ENCODE peak calls at places on chromosome 4, in eight cellular contexts. A is endothelial cell of umbilical vein, O is fibroblast of lung, D is hepatocyte, P is GM23248, W is PC-9, X is neural progenitor cell, N is PC-3. G is an unnamed sample.

GRCh38 chr4:155885666-155886065 is 17.8 kb upstream of the TDO2 start:
- DNase-seq in A (no peak), O (peak), D (no peak), P (no peak), W (no peak), X (no peak), N (no peak), G (no peak)

GRCh38 chr4:187612211-187612780 is 383.3 kb upstream of the ZFP42 start:
- DNase-seq in A (no peak), O (no peak), D (no peak), P (peak), W (no peak), X (no peak), N (no peak), G (no peak)

GRCh38 chr4:90328558-90328957 is 201.4 kb downstream of the CCSER1 start:
- DNase-seq in A (peak), O (peak), D (peak), P (peak), W (peak), X (peak), N (peak), G (no peak)

GRCh38 chr4:24557036-24558022 is 27.0 kb downstream of the DHX15 start:
- DNase-seq in A (peak), O (peak), D (peak), P (peak), W (no peak), X (no peak), N (peak), G (no peak)

GRCh38 chr4:159823743-159824142 is 720.9 kb downstream of the RAPGEF2 start:
- DNase-seq in A (no peak), O (peak), D (no peak), P (no peak), W (no peak), X (no peak), N (peak), G (peak)

GRCh38 chr4:53943345-53944085 is 120.9 kb downstream of the CHIC2 start:
- DNase-seq in A (peak), O (peak), D (peak), P (peak), W (no peak), X (no peak), N (peak), G (no peak)

GRCh38 chr4:117400039-117400835 is 314.9 kb upstream of the TRAM1L1 start:
- DNase-seq in A (peak), O (peak), D (no peak), P (peak), W (no peak), X (no peak), N (peak), G (no peak)

GRCh38 chr4:177263818-177264217 is 45.9 kb upstream of the NEIL3 start:
- DNase-seq in A (no peak), O (no peak), D (no peak), P (no peak), W (no peak), X (no peak), N (no peak), G (no peak)

GRCh38 chr4:110087116-110087708 is 111.2 kb downstream of the ELOVL6 start:
- DNase-seq in A (peak), O (peak), D (peak), P (peak), W (no peak), X (no peak), N (peak), G (no peak)

GRCh38 chr4:184330008-184330400 is 112.3 kb upstream of the ENPP6 start:
- DNase-seq in A (no peak), O (peak), D (no peak), P (no peak), W (no peak), X (no peak), N (peak), G (no peak)

GRCh38 chr4:122045533-122045932 is 93.7 kb upstream of the TRPC3 start:
- DNase-seq in A (peak), O (peak), D (peak), P (peak), W (peak), X (no peak), N (peak), G (no peak)

GRCh38 chr4:143089291-143089690 is 95.4 kb upstream of the USP38 start:
- DNase-seq in A (no peak), O (peak), D (no peak), P (no peak), W (no peak), X (peak), N (no peak), G (no peak)

GRCh38 chr4:57154926-57155325 is 44.7 kb upstream of the IGFBP7 start:
- DNase-seq in A (no peak), O (no peak), D (no peak), P (no peak), W (no peak), X (no peak), N (no peak), G (no peak)

GRCh38 chr4:108775921-108776320 is 13.1 kb upstream of the ETNPPL start:
- DNase-seq in A (no peak), O (no peak), D (no peak), P (no peak), W (no peak), X (peak), N (no peak), G (no peak)

DNA sequence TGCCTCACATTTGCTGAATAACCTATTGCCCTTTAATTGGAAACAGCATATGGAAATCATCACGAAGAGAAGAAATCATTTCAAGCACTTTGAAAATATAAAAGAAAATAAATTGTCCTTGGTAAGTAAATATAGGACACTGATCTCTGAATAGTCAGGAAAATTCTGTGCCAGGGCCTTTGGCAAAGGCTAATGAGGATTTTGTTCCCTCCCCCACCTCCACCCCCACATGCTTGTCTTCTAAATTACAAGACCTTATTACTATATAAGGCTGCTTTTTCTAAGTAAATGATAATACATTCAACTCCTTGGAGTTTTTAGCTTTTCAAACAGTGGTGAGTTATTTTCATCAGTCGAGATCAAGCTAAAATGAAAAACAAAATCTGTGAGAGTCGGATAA is 15.8 kb downstream of the SYNPO2 start:
- DNase-seq in A (no peak), O (no peak), D (no peak), P (no peak), W (no peak), X (no peak), N (no peak), G (no peak)
- H3K4me2 ChIP-seq in A (no peak), O (no peak), D (no peak), P (peak), W (no peak), X (no peak), N (no peak), G (no peak)

GRCh38 chr4:8048856-8049686 is 109.4 kb upstream of the AFAP1 start:
- DNase-seq in A (no peak), O (no peak), D (no peak), P (no peak), W (peak), X (peak), N (no peak), G (no peak)

GRCh38 chr4:8050180-8050554 is 108.4 kb downstream of the ABLIM2 start:
- DNase-seq in A (no peak), O (no peak), D (no peak), P (no peak), W (no peak), X (no peak), N (no peak), G (no peak)

GRCh38 chr4:8052160-8052691 is 106.4 kb downstream of the ABLIM2 start:
- DNase-seq in A (no peak), O (peak), D (no peak), P (no peak), W (no peak), X (no peak), N (no peak), G (no peak)

GRCh38 chr4:8051644-8052043 is 107.0 kb downstream of the ABLIM2 start:
- DNase-seq in A (no peak), O (no peak), D (no peak), P (no peak), W (no peak), X (no peak), N (no peak), G (no peak)

GRCh38 chr4:8050555-8051206 is 107.9 kb downstream of the ABLIM2 start:
- DNase-seq in A (no peak), O (peak), D (peak), P (peak), W (peak), X (no peak), N (no peak), G (no peak)
- TF ChIP-seq EZH2 in A (no peak), O (no peak), D (no peak), P (peak), W (no peak), X (no peak), N (no peak), G (no peak)

GRCh38 chr4:89319756-89320155 is 12.2 kb upstream of the GPRIN3 start:
- DNase-seq in A (no peak), O (peak), D (no peak), P (no peak), W (no peak), X (no peak), N (no peak), G (no peak)

GRCh38 chr4:89329280-89329679 is 21.7 kb upstream of the GPRIN3 start:
- DNase-seq in A (no peak), O (no peak), D (no peak), P (no peak), W (no peak), X (no peak), N (no peak), G (peak)

GRCh38 chr4:89324671-89325070 is 17.1 kb upstream of the GPRIN3 start:
- DNase-seq in A (no peak), O (peak), D (no peak), P (peak), W (no peak), X (no peak), N (no peak), G (peak)
- H3K4me2 ChIP-seq in A (no peak), O (no peak), D (no peak), P (no peak), W (no peak), X (no peak), N (no peak), G (peak)

GRCh38 chr4:144357970-144358369 is 217.5 kb upstream of the GYPA start:
- DNase-seq in A (no peak), O (no peak), D (no peak), P (no peak), W (no peak), X (no peak), N (no peak), G (no peak)
- TF ChIP-seq EZH2 in A (no peak), O (no peak), D (no peak), P (no peak), W (no peak), X (no peak), N (no peak), G (no peak)

GRCh38 chr4:48899432-48899749 is 7.2 kb downstream of the OCIAD2 start:
- DNase-seq in A (no peak), O (no peak), D (no peak), P (no peak), W (no peak), X (no peak), N (no peak), G (no peak)

GRCh38 chr4:48896845-48897244 is 9.7 kb downstream of the OCIAD2 start:
- DNase-seq in A (no peak), O (no peak), D (no peak), P (no peak), W (no peak), X (no peak), N (no peak), G (no peak)

GRCh38 chr4:48899950-48900349 is 6.6 kb downstream of the OCIAD2 start:
- DNase-seq in A (peak), O (peak), D (no peak), P (no peak), W (no peak), X (peak), N (no peak), G (no peak)

GRCh38 chr4:48901196-48901595 is 5.4 kb downstream of the OCIAD2 start:
- DNase-seq in A (no peak), O (no peak), D (no peak), P (no peak), W (no peak), X (no peak), N (no peak), G (no peak)

DNA sequence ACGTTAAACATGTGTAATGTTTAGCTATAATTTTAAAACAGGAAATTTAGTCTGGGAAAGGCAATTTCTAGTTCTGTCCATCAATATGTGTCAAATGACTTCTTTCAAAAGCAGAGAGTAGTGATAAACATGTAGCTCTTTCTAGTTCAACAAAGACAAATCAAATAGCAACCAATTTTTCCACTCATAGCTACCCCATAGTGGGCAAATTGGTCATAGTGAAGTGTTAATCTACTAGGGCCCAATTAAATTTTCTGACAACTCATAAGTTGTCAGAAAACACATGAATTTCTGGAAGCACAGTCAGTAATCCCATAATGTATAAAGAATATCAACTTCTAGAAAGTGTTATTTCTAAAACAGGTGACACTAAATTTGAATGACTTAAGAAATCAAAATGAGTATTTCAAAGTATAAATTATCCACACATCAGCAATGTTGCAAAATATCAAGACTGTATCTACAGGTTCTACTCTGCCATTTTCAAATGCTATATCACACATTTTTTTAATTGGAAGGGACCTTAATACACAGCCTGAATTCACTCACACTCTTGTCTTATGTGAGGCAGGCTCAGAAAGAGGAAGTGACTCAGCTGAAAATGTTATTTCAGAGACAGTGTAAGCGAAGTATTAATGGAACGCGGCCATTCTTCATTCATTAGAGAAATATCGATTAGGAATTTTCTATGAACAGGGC is 7.7 kb downstream of the OCIAD2 start:
- DNase-seq in A (peak), O (peak), D (no peak), P (no peak), W (no peak), X (no peak), N (no peak), G (no peak)
- H3K4me2 ChIP-seq in A (peak), O (no peak), D (no peak), P (no peak), W (no peak), X (no peak), N (no peak), G (no peak)

DNA sequence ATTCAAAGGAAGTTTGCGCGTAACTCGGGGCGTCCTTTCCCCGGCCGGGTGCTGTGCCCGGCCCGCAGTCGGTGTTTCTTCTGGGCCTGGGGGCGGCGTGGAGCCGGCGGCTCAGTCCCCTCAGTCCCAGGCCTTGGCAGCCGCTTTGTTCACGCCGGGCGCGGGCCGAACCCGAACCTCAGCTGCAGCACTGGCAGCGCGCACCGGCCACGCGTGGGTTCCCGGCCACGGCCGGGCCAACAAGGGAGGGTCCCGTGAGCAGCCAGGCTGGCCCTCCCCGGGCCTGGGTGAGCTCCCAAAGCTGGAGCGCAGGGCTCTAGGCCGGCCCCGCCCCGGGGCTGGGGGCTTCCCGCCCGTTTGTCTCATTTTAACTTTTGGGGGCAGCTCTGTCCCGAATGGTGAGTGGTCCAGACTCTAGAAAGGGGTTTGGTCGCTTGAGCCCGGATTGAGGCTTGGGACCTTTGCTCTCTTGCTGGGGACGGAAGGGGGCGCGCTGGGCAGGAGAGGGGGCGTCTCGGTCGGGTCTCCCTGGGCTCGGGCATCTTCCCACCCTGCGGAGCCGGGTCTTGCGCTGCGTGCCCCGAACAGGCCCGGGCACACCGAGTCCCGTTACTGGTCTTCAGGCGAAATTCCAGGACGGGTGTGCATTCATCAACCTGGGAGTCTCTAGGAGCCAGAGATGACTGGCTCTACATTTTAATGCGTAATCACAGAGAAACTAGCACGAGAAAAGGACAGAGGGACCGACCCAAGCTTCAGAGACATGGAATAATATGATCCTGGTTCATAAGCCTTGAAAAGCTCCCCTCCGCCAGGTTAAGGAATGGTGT is 177.1 kb downstream of the CBR4 start:
- DNase-seq in A (peak), O (peak), D (peak), P (peak), W (peak), X (peak), N (no peak), G (no peak)
- TF ChIP-seq EZH2 in A (no peak), O (no peak), D (no peak), P (no peak), W (no peak), X (no peak), N (no peak), G (no peak)

DNA sequence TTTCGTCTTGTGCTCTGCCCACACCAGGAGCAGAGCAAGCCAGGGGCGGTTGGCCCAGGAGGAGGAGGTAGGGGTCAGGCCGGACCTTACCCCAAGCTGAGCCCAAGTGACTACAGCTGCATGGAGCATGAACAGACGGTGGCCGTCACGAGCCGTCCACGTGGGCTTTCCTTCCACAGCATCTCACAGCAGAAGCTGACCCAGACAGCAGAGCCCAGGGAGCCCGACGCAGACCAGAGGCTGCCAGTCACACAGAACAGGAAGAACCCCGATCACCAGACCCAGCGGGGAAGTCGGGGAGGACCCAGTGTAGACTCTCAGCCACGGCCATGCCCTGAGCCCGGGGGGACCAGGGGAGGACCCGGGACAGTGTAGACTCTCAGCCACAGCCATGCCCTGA is 58.0 kb downstream of the FAM53A start:
- DNase-seq in A (no peak), O (no peak), D (no peak), P (no peak), W (no peak), X (no peak), N (no peak), G (no peak)
- H3K4me2 ChIP-seq in A (no peak), O (no peak), D (no peak), P (no peak), W (no peak), X (no peak), N (no peak), G (no peak)

DNA sequence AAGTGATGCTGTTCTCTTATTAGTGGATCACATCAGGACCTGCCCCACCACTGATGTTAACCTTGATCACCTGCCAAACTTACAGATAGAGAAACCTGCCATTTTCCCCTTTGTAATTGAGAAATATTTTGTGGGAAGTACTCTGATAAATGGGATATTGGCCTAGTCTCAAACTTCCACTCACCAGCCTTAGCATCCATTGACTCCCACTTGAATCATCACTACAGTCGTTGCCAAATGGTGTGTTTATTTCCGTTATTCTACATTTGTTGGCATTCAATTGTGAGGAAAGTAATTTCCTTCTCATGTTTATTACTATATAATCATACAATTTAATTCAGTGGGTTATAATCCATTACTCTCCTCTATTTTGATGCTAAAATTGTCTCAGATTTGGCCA is 156.5 kb upstream of the CXCL13 start:
- DNase-seq in A (no peak), O (peak), D (no peak), P (peak), W (no peak), X (no peak), N (peak), G (no peak)
- TF ChIP-seq EZH2 in A (no peak), O (no peak), D (no peak), P (no peak), W (no peak), X (no peak), N (no peak), G (no peak)

DNA sequence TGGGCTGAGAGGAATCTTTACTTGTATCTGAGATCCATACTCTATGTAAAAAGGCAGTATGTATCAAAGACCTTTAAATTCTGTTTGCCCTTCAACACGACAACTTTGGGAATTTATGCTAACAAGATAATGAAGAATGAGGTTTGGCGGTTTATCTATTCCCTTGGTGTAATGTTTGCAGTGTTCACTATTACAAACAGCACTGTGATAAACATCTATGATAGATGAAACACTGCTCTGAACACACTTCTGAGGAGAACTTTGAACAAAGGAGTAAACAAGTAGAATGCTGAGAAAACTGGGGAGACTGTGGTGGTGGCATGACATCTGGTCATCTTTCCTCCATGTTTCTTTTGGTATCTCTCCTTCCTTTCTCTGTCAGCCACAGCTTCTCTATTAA is 126.9 kb downstream of the PDE5A start:
- DNase-seq in A (no peak), O (no peak), D (no peak), P (no peak), W (no peak), X (no peak), N (no peak), G (no peak)
- H3K4me2 ChIP-seq in A (no peak), O (no peak), D (no peak), P (no peak), W (no peak), X (no peak), N (no peak), G (no peak)